ENCODE peak calls at places on chromosome 16, in five cellular contexts. B, Y, H, A and N are unnamed samples.

GRCh38 chr16:47712276-47713224 is 251.4 kb downstream of the PHKB start:
- DNase-seq in B (no peak), Y (no peak), H (no peak), A (no peak), N (no peak)

GRCh38 chr16:73280366-73280765 is 232.4 kb upstream of the ZFHX3 start:
- DNase-seq in B (no peak), Y (no peak), H (no peak), A (no peak), N (no peak)

GRCh38 chr16:53341787-53342186 is 92.5 kb upstream of the RBL2 start:
- DNase-seq in B (no peak), Y (no peak), H (no peak), A (no peak), N (no peak)

GRCh38 chr16:14445935-14446715 is 183.9 kb downstream of the PARN start:
- DNase-seq in B (no peak), Y (no peak), H (no peak), A (no peak), N (no peak)

GRCh38 chr16:12611006-12611477 is 192.6 kb downstream of the CPPED1 start:
- DNase-seq in B (no peak), Y (no peak), H (no peak), A (no peak), N (no peak)

GRCh38 chr16:81873843-81874752 is 95.0 kb downstream of the PLCG2 start:
- DNase-seq in B (no peak), Y (peak; percentile 35), H (no peak), A (peak; percentile 41), N (peak; percentile 30)

GRCh38 chr16:65954446-65954845 is 412.0 kb upstream of the CDH5 start:
- DNase-seq in B (no peak), Y (no peak), H (no peak), A (no peak), N (no peak)

GRCh38 chr16:12060751-12061150 is 84.2 kb downstream of the SNX29 start:
- DNase-seq in B (no peak), Y (no peak), H (no peak), A (no peak), N (no peak)

GRCh38 chr16:46908540-46909372 is 24.6 kb downstream of the GPT2 start:
- DNase-seq in B (peak; percentile 30), Y (no peak), H (no peak), A (no peak), N (peak; percentile 50)

GRCh38 chr16:183005-183404 is 2.7 kb downstream of the HBQ1 start:
- DNase-seq in B (no peak), Y (no peak), H (no peak), A (no peak), N (no peak)

GRCh38 chr16:1152651-1153259 is at the start of gene CACNA1H:
- DNase-seq in B (no peak), Y (peak; percentile 51), H (no peak), A (peak; percentile 45), N (peak; percentile 45)

GRCh38 chr16:14106961-14107360 is 35.8 kb downstream of the MRTFB start:
- DNase-seq in B (no peak), Y (no peak), H (no peak), A (no peak), N (no peak)

GRCh38 chr16:1941162-1941923 is 1.7 kb downstream of the MSRB1 start:
- DNase-seq in B (no peak), Y (no peak), H (no peak), A (no peak), N (no peak)

GRCh38 chr16:25064967-25065366 is 46.6 kb upstream of the LCMT1 start:
- DNase-seq in B (no peak), Y (no peak), H (no peak), A (no peak), N (no peak)

GRCh38 chr16:12010388-12011251 is 34.1 kb downstream of the SNX29 start:
- DNase-seq in B (no peak), Y (no peak), H (no peak), A (no peak), N (no peak)

GRCh38 chr16:52068447-52069074 is 478.4 kb downstream of the TOX3 start:
- DNase-seq in B (no peak), Y (no peak), H (no peak), A (no peak), N (no peak)

GRCh38 chr16:4690946-4691665 is 2.3 kb upstream of the NUDT16L1 start:
- DNase-seq in B (no peak), Y (no peak), H (no peak), A (no peak), N (no peak)

GRCh38 chr16:1416521-1416941 is 2.0 kb upstream of the UNKL start:
- DNase-seq in B (no peak), Y (no peak), H (no peak), A (no peak), N (no peak)

GRCh38 chr16:56824335-56824734 is 40.7 kb upstream of the SLC12A3 start:
- DNase-seq in B (no peak), Y (no peak), H (no peak), A (no peak), N (no peak)

GRCh38 chr16:56742030-56742984 is 12.4 kb downstream of the NUP93 start:
- DNase-seq in B (peak; percentile 54), Y (no peak), H (no peak), A (no peak), N (no peak)

GRCh38 chr16:5512037-5512436 is 414.4 kb upstream of the EEF2KMT start:
- DNase-seq in B (no peak), Y (no peak), H (no peak), A (no peak), N (no peak)

GRCh38 chr16:56357291-56357764 is 68.0 kb downstream of the AMFR start:
- DNase-seq in B (no peak), Y (no peak), H (no peak), A (peak; percentile 15), N (no peak)

GRCh38 chr16:17451835-17452234 is 18.9 kb downstream of the XYLT1 start:
- DNase-seq in B (no peak), Y (no peak), H (no peak), A (no peak), N (no peak)

GRCh38 chr16:24208710-24209109 is 47.4 kb upstream of the CACNG3 start:
- DNase-seq in B (no peak), Y (no peak), H (no peak), A (no peak), N (no peak)

GRCh38 chr16:53949716-53950410 is 245.9 kb downstream of the FTO start:
- DNase-seq in B (no peak), Y (no peak), H (no peak), A (no peak), N (no peak)

GRCh38 chr16:15665107-15665506 is 15.1 kb downstream of the NDE1 start:
- DNase-seq in B (no peak), Y (no peak), H (no peak), A (no peak), N (no peak)

GRCh38 chr16:89191033-89191900 is 9.1 kb downstream of the SLC22A31 start:
- DNase-seq in B (no peak), Y (peak; percentile 15), H (no peak), A (no peak), N (no peak)

GRCh38 chr16:30473231-30474061 is 904 bp downstream of the ITGAL start:
- DNase-seq in B (no peak), Y (peak; percentile 15), H (no peak), A (peak; percentile 24), N (peak; percentile 29)

GRCh38 chr16:30091474-30092372 is at the start of gene TBX6:
- DNase-seq in B (peak; percentile 54), Y (peak; percentile 95), H (peak; percentile 65), A (peak; percentile 94), N (peak; percentile 90)

GRCh38 chr16:54444851-54445523 is 158.4 kb upstream of the IRX3 start:
- DNase-seq in B (no peak), Y (no peak), H (no peak), A (no peak), N (no peak)

GRCh38 chr16:69311533-69312388 is 611 bp downstream of the VPS4A start:
- DNase-seq in B (no peak), Y (no peak), H (no peak), A (no peak), N (peak; percentile 21)
- TF ChIP-seq CTCF in B (peak; percentile 15), Y (no peak), H (no peak), A (no peak), N (no peak)

GRCh38 chr16:31842864-31843263 is 30.7 kb upstream of the ZNF267 start:
- DNase-seq in B (no peak), Y (no peak), H (no peak), A (no peak), N (no peak)
- H3K9me3 ChIP-seq in B (peaks cover 11% of the 10 kb centered on the region), Y (peaks cover 19% of the 10 kb centered on the region), H (no peaks in the 10 kb centered on the region), A (no peaks in the 10 kb centered on the region), N (peaks cover 9% of the 10 kb centered on the region)

GRCh38 chr16:85903576-85903975 is 4.6 kb downstream of the IRF8 start:
- DNase-seq in B (no peak), Y (no peak), H (no peak), A (no peak), N (no peak)

GRCh38 chr16:85905110-85906095 is 6.4 kb downstream of the IRF8 start:
- DNase-seq in B (no peak), Y (no peak), H (no peak), A (no peak), N (no peak)

GRCh38 chr16:85908444-85908843 is 9.5 kb downstream of the IRF8 start:
- DNase-seq in B (no peak), Y (no peak), H (no peak), A (no peak), N (no peak)

GRCh38 chr16:85908889-85909584 is 10.1 kb downstream of the IRF8 start:
- DNase-seq in B (no peak), Y (no peak), H (no peak), A (no peak), N (no peak)

GRCh38 chr16:85906349-85906748 is 7.4 kb downstream of the IRF8 start:
- DNase-seq in B (no peak), Y (no peak), H (no peak), A (no peak), N (no peak)
- H3K27me3 ChIP-seq in B (peaks cover 64% of the 10 kb centered on the region), Y (peaks cover 14% of the 10 kb centered on the region), H (no peaks in the 10 kb centered on the region), A (peaks cover 20% of the 10 kb centered on the region), N (no peaks in the 10 kb centered on the region)

GRCh38 chr16:67917852-67918236 is 13.8 kb downstream of the CTRL start:
- DNase-seq in B (no peak), Y (no peak), H (no peak), A (no peak), N (no peak)

GRCh38 chr16:67922221-67922620 is 9.4 kb downstream of the CTRL start:
- DNase-seq in B (no peak), Y (no peak), H (no peak), A (no peak), N (no peak)

GRCh38 chr16:67917140-67917851 is 14.4 kb downstream of the CTRL start:
- DNase-seq in B (no peak), Y (peak; percentile 69), H (no peak), A (peak; percentile 63), N (no peak)

GRCh38 chr16:67922740-67923139 is 8.9 kb downstream of the CTRL start:
- DNase-seq in B (no peak), Y (no peak), H (no peak), A (no peak), N (no peak)

DNA sequence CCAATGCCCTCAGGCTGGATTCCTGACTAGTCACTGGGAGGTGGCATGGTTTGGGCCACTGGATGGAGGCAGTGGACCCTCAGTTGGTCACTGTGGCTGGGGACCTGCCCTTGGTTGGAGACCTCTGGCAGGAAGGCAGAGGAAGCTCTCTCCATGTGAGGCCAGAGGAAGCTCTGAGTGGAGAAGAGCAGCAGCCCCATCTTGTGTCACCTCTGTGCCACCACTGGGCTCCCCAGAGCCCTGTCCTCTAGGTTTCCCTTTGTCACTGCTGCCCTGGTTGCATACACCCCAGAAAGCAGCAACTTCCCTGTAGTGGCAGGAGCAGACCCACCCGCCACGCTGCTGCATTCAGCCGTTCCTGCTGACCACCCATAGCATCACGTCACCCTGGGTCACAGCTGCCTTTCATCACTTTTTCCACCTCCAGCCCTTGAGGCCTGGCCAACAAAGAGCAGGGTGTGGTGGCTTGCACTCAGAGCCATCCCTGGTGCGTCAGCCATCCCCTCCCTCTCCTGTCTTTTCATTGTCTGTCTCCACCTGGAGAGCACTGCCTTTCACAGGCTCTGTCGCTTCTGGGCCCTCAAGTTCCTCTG is 11.9 kb downstream of the CTRL start:
- DNase-seq in B (no peak), Y (no peak), H (no peak), A (no peak), N (no peak)
- TF ChIP-seq CTCF in B (no peak), Y (peak; percentile 22), H (no peak), A (peak; percentile 19), N (no peak)